ENCODE peak calls at places on chromosomes 2 and 18, in ten cellular contexts. B is astrocyte of the spinal cord, L is astrocyte of the cerebellum, A is RWPE1, Q is dorsolateral prefrontal cortex, R is H1, U is omental fat pad, N is cardiac muscle cell, J is foreskin keratinocyte, Y is tibial nerve. W is an unnamed sample.

GRCh38 chr2:109352898-109353689 is 224.1 kb downstream of the SH3RF3 start:
- DNase-seq in U (no peak), Y (no peak), J (no peak), A (no peak), N (no peak), R (no peak), L (no peak), B (no peak), Q (no peak), W (no peak)

GRCh38 chr2:24680196-24680595 is 113.0 kb downstream of the PTRHD1 start:
- DNase-seq in A (no peak), L (no peak), Q (no peak), B (no peak), N (no peak), Y (no peak), U (no peak), J (no peak), R (no peak), W (no peak)

GRCh38 chr18:76246579-76246978 is 248.5 kb downstream of the ZNF516 start:
- DNase-seq in B (peak; percentile 35), Q (no peak), Y (no peak), A (no peak), L (peak; percentile 63), N (no peak), R (no peak), J (no peak), U (no peak), W (no peak)

GRCh38 chr2:76391663-76392062 is 680.9 kb upstream of the GCFC2 start:
- DNase-seq in A (no peak), B (no peak), R (no peak), N (peak; percentile 86), Y (no peak), Q (no peak), U (no peak), L (no peak), J (no peak), W (no peak)

GRCh38 chr2:12856934-12857660 is 140.4 kb downstream of the TRIB2 start:
- DNase-seq in L (peak; percentile 74), U (no peak), Y (no peak), J (peak; percentile 62), A (peak; percentile 17), R (no peak), N (no peak), Q (no peak), B (peak; percentile 83), W (no peak)

GRCh38 chr2:183035298-183035953 is 2.8 kb downstream of the NCKAP1 start:
- DNase-seq in N (no peak), U (no peak), Q (no peak), J (no peak), A (no peak), B (peak; percentile 77), Y (no peak), L (peak; percentile 62), R (no peak), W (no peak)

GRCh38 chr2:152221870-152222269 is 46.3 kb upstream of the STAM2 start:
- DNase-seq in B (peak; percentile 61), N (no peak), L (peak; percentile 62), U (no peak), J (no peak), Q (no peak), Y (no peak), R (no peak), A (no peak), W (no peak)

GRCh38 chr2:204109681-204110080 is 173.1 kb downstream of the ICOS start:
- DNase-seq in U (no peak), R (no peak), L (no peak), B (no peak), A (no peak), N (peak; percentile 5), Y (no peak), Q (no peak), J (no peak), W (no peak)

GRCh38 chr2:232540441-232541041 is 1.0 kb downstream of the CHRNG start:
- DNase-seq in R (no peak), N (no peak), B (no peak), J (no peak), U (no peak), A (no peak), Q (no peak), L (no peak), Y (no peak), W (no peak)

GRCh38 chr2:47026738-47027531 is 111.3 kb upstream of the MCFD2 start:
- DNase-seq in L (no peak), R (no peak), J (no peak), Y (no peak), A (peak; percentile 67), Q (no peak), N (no peak), U (no peak), B (no peak), W (no peak)

GRCh38 chr2:128474014-128474961 is 155.6 kb upstream of the HS6ST1 start:
- DNase-seq in Y (no peak), N (no peak), R (no peak), U (no peak), Q (no peak), A (no peak), J (no peak), L (no peak), B (no peak), W (no peak)

GRCh38 chr18:42920621-42921020 is 194.9 kb downstream of the RIT2 start:
- DNase-seq in U (no peak), B (no peak), N (no peak), L (no peak), Y (no peak), Q (no peak), R (no peak), A (no peak), J (no peak), W (no peak)

DNA sequence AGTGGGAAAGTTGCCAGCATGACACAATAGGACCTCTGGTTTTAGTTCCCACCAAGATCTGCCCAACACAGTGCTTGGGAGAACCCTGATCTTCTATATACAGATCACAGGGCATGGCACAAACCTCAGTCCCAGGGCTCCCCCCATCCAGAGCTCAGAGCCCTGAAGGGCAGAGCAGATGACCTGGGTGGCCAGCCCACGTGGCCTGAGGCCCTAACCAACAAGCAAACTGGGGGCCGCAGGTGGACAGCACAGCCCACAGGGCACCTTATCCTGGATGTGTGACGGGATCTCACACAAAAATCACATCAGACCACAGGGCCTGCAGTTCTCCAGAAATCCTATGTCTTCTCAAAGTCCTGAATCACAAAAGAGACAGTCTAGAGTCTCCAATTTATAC is 34.7 kb downstream of the CRACDL start:
- DNase-seq in J (no peak), A (no peak), U (no peak), Y (no peak), R (no peak), Q (no peak), L (no peak), N (no peak), B (no peak), W (no peak)
- TF ChIP-seq CTCF in J (no peak), A (no peak), U (no peak), Y (no peak), R (no peak), Q (no peak), L (no peak), N (no peak), B (no peak), W (no peak)

DNA sequence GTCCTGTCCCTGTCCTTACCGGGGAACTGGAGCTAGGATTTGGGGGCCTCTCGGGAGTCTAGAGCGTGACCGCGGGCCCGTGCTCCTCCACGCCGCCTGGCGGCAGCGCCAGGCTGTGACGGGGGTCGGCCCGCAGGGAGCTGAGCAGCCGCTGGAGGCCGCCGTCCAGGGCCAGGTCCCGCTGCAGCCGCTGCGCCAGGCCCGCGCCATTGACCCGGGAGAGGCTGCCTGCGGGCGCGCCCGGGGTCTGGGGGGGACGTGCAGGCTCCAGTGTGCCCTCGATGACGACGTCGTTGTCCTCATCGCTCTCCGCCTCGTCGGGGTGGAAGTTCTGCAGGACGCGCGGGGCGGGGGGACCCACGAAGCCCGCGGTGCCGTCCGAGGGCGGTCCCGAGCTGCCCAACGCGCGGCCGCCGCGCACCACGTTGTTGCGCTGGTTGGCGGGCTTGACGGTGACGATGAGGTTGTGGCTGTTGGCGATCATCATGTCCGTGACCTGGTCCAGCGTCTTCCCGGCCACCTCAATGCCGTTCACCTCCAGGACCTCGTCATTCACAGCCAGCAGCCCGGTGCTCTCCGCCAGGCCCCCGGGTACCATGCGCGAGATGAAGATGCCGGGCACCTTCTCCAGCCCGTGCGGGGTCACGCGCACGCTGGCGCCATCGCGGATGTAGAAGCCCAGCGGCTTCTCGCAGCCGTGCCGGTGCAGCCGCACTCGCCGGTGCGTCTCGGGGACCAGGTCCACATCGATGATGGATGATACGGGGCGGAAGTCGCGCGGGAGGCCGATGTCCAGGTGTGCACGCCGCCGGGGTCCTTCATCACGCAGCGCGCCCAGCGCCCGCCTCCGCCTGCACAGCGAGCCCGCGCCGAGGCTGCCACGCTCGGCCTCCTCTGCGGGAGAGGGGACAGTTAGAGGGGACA is 50.9 kb downstream of the ADNP2 start:
- DNase-seq in U (no peak), R (peak; percentile 39), Q (no peak), Y (no peak), A (no peak), L (no peak), J (no peak), N (no peak), B (no peak), W (no peak)
- TF ChIP-seq CTCF in U (no peak), R (peak; percentile 62), Q (no peak), Y (peak; percentile 31), A (no peak), L (peak; percentile 45), J (no peak), N (peak; percentile 68), B (peak; percentile 54), W (no peak)

GRCh38 chr2:196242131-196242620 is 70.8 kb upstream of the STK17B start:
- DNase-seq in B (peak; percentile 46), U (no peak), A (no peak), Y (no peak), N (no peak), L (no peak), J (peak; percentile 87), Q (no peak), R (no peak), W (no peak)
- TF ChIP-seq CTCF in B (no peak), U (no peak), A (no peak), Y (no peak), N (no peak), L (no peak), J (no peak), Q (no peak), R (no peak), W (no peak)

GRCh38 chr2:179438653-179439052 is 174.0 kb upstream of the SESTD1 start:
- DNase-seq in J (no peak), Q (no peak), B (no peak), Y (no peak), R (no peak), N (no peak), U (no peak), L (no peak), A (no peak), W (no peak)

GRCh38 chr2:179441551-179441950 is 176.9 kb upstream of the SESTD1 start:
- DNase-seq in U (no peak), Y (no peak), Q (no peak), R (no peak), L (no peak), A (no peak), N (no peak), J (no peak), B (no peak), W (no peak)

GRCh38 chr2:179444056-179444455 is 179.4 kb upstream of the SESTD1 start:
- DNase-seq in J (no peak), B (no peak), U (no peak), R (no peak), N (no peak), Y (peak; percentile 51), A (no peak), Q (no peak), L (no peak), W (no peak)

GRCh38 chr2:179443175-179443574 is 178.5 kb upstream of the SESTD1 start:
- DNase-seq in R (peak; percentile 34), U (no peak), B (no peak), Q (no peak), J (no peak), N (peak; percentile 52), L (no peak), Y (no peak), A (no peak), W (no peak)

GRCh38 chr2:179440642-179441251 is 176.1 kb upstream of the SESTD1 start:
- DNase-seq in L (peak; percentile 19), Q (no peak), A (no peak), J (no peak), N (no peak), Y (no peak), U (no peak), R (no peak), B (peak; percentile 52), W (no peak)
- TF ChIP-seq CTCF in L (peak; percentile 55), Q (peak; percentile 52), A (peak; percentile 43), J (peak; percentile 66), N (peak; percentile 68), Y (peak; percentile 51), U (no peak), R (no peak), B (peak; percentile 58), W (peak; percentile 71)